ENCODE peak calls at places on chromosome 22, in ten cellular contexts. I is transverse colon; R is amniotic stem cell; K is NCI-H748 treated with DMSO at 0.1 percent for 48 hours; Y is NCI-H1105; M is stimulated activated CD4-positive, alpha-beta T cell treated with anti-CD3 and anti-CD28 coated beads, Interleukin-2, amount 100 ng/mL, for 24 hours; S is Karpas-422; G is prostate gland; B is SHP77; C is activated T-cell treated with anti-CD3 and anti-CD28 coated beads for 24 hours. V is an unnamed sample.
A peak's percentile ranks its signal among the peaks of the same experiment; 100 is the strongest.

GRCh38 chr22:49372530-49373288 is 455.0 kb downstream of the BRD1 start:
- DNase-seq in I (no peak), R (no peak), K (no peak), Y (no peak), M (no peak), S (no peak), G (peak; percentile 1), B (peak; percentile 96), C (no peak), V (no peak)

GRCh38 chr22:19862616-19863246 is 8.1 kb upstream of the GNB1L start:
- DNase-seq in I (no peak), R (no peak), K (no peak), Y (no peak), M (no peak), S (no peak), G (no peak), B (no peak), C (no peak), V (no peak)

GRCh38 chr22:42596376-42596775 is 18.3 kb downstream of the POLDIP3 start:
- DNase-seq in I (no peak), R (no peak), K (no peak), Y (no peak), M (no peak), S (no peak), G (no peak), B (no peak), C (no peak), V (no peak)

GRCh38 chr22:27224485-27225364 is 567.3 kb downstream of the MIAT start:
- DNase-seq in I (no peak), R (no peak), K (no peak), Y (no peak), M (no peak), S (no peak), G (no peak), B (no peak), C (no peak), V (no peak)

GRCh38 chr22:44136112-44136511 is 44.6 kb upstream of the PARVG start:
- DNase-seq in I (no peak), R (no peak), K (no peak), Y (no peak), M (no peak), S (no peak), G (no peak), B (no peak), C (no peak), V (no peak)

GRCh38 chr22:50719814-50720300 is 18.1 kb upstream of the ACR start:
- DNase-seq in I (no peak), R (no peak), K (no peak), Y (no peak), M (no peak), S (no peak), G (no peak), B (no peak), C (no peak), V (no peak)

GRCh38 chr22:49983148-49984042 is 22.8 kb downstream of the PIM3 start:
- DNase-seq in I (no peak), R (no peak), K (no peak), Y (no peak), M (no peak), S (no peak), G (no peak), B (no peak), C (no peak), V (no peak)

GRCh38 chr22:31753005-31753633 is 700 bp upstream of the DEPDC5 start:
- DNase-seq in I (peak; percentile 18), R (no peak), K (peak; percentile 30), Y (no peak), M (no peak), S (no peak), G (peak; percentile 6), B (peak; percentile 87), C (no peak), V (peak; percentile 64)

GRCh38 chr22:37663521-37664140 is 5.1 kb downstream of the PDXP start:
- DNase-seq in I (no peak), R (no peak), K (no peak), Y (no peak), M (no peak), S (no peak), G (no peak), B (no peak), C (no peak), V (no peak)

GRCh38 chr22:44807915-44808690 is 55.7 kb downstream of the ARHGAP8 start:
- DNase-seq in I (no peak), R (no peak), K (no peak), Y (no peak), M (no peak), S (peak; percentile 43), G (no peak), B (peak; percentile 12), C (no peak), V (no peak)

GRCh38 chr22:40826984-40827741 is 8.0 kb upstream of the SLC25A17 start:
- DNase-seq in I (no peak), R (no peak), K (no peak), Y (no peak), M (no peak), S (no peak), G (no peak), B (no peak), C (no peak), V (no peak)

GRCh38 chr22:28921585-28921879 is 38.2 kb downstream of the ZNRF3 start:
- DNase-seq in I (no peak), R (no peak), K (no peak), Y (no peak), M (no peak), S (no peak), G (no peak), B (no peak), C (no peak), V (no peak)

GRCh38 chr22:21591695-21592094 is 24.2 kb downstream of the UBE2L3 start:
- DNase-seq in I (no peak), R (no peak), K (no peak), Y (no peak), M (no peak), S (no peak), G (no peak), B (no peak), C (no peak), V (no peak)